ENCODE peak calls at places on chromosomes 12 and 14, in seven cellular contexts. F is MM.1S, X is hepatocyte, J is PC-9, C is HCT116, N is GM23248, V is GM23338. H is an unnamed sample.
A peak's percentile ranks its signal among the peaks of the same experiment; 100 is the strongest.

GRCh38 chr14:68939893-68940613 is 39.0 kb downstream of the ACTN1 start:
- DNase-seq in X (peak; percentile 80), N (peak; percentile 96), V (peak; percentile 44), C (no peak), J (peak; percentile 80), F (no peak), H (peak; percentile 68)

GRCh38 chr12:70246580-70246979 is 3.3 kb downstream of the CNOT2 start:
- DNase-seq in N (peak; percentile 55), X (no peak), C (no peak), V (no peak), J (no peak), F (no peak), H (peak; percentile 8)

GRCh38 chr14:60565211-60565610 is 56.3 kb downstream of the SIX6 start:
- DNase-seq in V (no peak), X (no peak), F (no peak), N (peak; percentile 88), J (no peak), C (no peak), H (peak; percentile 53)

GRCh38 chr14:100875861-100876590 is 27.5 kb downstream of the RTL1 start:
- DNase-seq in N (no peak), J (no peak), X (no peak), C (no peak), V (no peak), F (no peak), H (no peak)

GRCh38 chr14:92846162-92846897 is 52.2 kb downstream of the GOLGA5 start:
- DNase-seq in C (peak; percentile 2), V (no peak), X (peak; percentile 16), N (peak; percentile 85), F (no peak), J (no peak), H (peak; percentile 46)

GRCh38 chr14:74792249-74793039 is 29.3 kb downstream of the YLPM1 start:
- DNase-seq in J (no peak), N (peak; percentile 21), F (no peak), V (peak; percentile 72), X (no peak), C (no peak), H (no peak)

GRCh38 chr12:2118481-2119255 is 65.9 kb downstream of the CACNA1C start:
- DNase-seq in X (no peak), C (no peak), V (no peak), N (no peak), F (no peak), J (no peak), H (no peak)

GRCh38 chr12:123037791-123038190 is 57.3 kb downstream of the ARL6IP4 start:
- DNase-seq in N (no peak), V (no peak), X (no peak), J (no peak), C (no peak), F (no peak), H (no peak)

GRCh38 chr12:68158427-68158826 is 1.1 kb downstream of the IFNG start:
- DNase-seq in V (peak; percentile 78), X (no peak), F (peak; percentile 30), N (peak; percentile 29), J (no peak), C (peak; percentile 40), H (peak; percentile 65)

GRCh38 chr14:68965261-68965761 is 13.8 kb downstream of the ACTN1 start:
- DNase-seq in F (no peak), N (no peak), V (no peak), C (no peak), X (no peak), J (peak; percentile 50), H (peak; percentile 56)

GRCh38 chr12:52423661-52424503 is 10.3 kb downstream of the KRT75 start:
- DNase-seq in C (no peak), F (no peak), J (peak; percentile 55), X (no peak), N (no peak), V (no peak), H (peak; percentile 52)

GRCh38 chr12:52126605-52127578 is 47.4 kb downstream of the SMIM41 start:
- DNase-seq in X (no peak), J (no peak), V (no peak), N (no peak), C (no peak), F (no peak), H (peak; percentile 32)

GRCh38 chr12:78261901-78262300 is 431.2 kb downstream of the NAV3 start:
- DNase-seq in V (no peak), C (no peak), J (no peak), F (no peak), X (no peak), N (no peak), H (no peak)

GRCh38 chr14:24339284-24340151 is at the start of gene RIPK3:
- DNase-seq in N (peak; percentile 42), J (no peak), V (peak; percentile 72), F (peak; percentile 52), C (no peak), X (peak; percentile 70), H (no peak)

GRCh38 chr14:24343795-24344660 is 4.2 kb upstream of the RIPK3 start:
- DNase-seq in C (no peak), F (no peak), V (no peak), J (no peak), X (peak; percentile 78), N (peak; percentile 39), H (no peak)

GRCh38 chr14:24340606-24341005 is 815 bp upstream of the RIPK3 start:
- DNase-seq in N (no peak), X (no peak), F (no peak), J (no peak), V (no peak), C (no peak), H (no peak)

GRCh38 chr14:24338843-24339242 is 948 bp downstream of the RIPK3 start:
- DNase-seq in F (no peak), C (no peak), V (no peak), X (no peak), N (no peak), J (no peak), H (no peak)

GRCh38 chr14:24342889-24343288 is 3.1 kb upstream of the RIPK3 start:
- DNase-seq in J (no peak), V (no peak), X (no peak), F (no peak), N (no peak), C (no peak), H (no peak)
- H3K9me2 ChIP-seq in J (no peaks in the 10 kb centered on the region), V (no peaks in the 10 kb centered on the region), X (no peaks in the 10 kb centered on the region), F (no peaks in the 10 kb centered on the region), N (no peaks in the 10 kb centered on the region), C (no peaks in the 10 kb centered on the region), H (no peaks in the 10 kb centered on the region)

DNA sequence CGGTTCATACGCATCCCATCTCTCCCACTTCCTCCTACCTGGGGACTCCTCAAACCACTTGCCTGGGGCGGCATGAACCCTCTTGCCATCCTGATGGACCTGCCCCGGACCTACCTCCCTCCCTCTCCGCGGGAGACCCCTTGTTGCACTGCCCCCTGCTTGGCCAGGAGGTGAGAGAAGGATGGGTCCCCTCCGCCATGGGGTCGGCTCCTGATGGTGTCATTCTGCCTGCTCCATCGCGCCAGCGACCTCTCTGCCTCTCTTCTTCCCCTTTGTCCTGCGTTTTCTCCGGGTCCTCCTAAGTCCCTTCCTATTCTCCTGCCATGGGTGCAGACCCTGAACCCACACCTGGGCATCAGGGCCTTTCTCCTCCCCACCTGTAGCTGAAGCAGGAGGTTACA is 3.6 kb downstream of the WNT1 start:
- DNase-seq in F (no peak), C (no peak), X (no peak), N (no peak), J (no peak), V (no peak), H (no peak)
- TF ChIP-seq EZH2 in F (peak; percentile 36), C (no peak), X (no peak), N (no peak), J (no peak), V (peak; percentile 96), H (no peak)

GRCh38 chr14:51610766-51611165 is 40.9 kb upstream of the FRMD6 start:
- DNase-seq in X (no peak), C (no peak), F (no peak), V (no peak), N (no peak), J (no peak), H (no peak)
- H3K9me2 ChIP-seq in X (no peaks in the 10 kb centered on the region), C (no peaks in the 10 kb centered on the region), F (no peaks in the 10 kb centered on the region), V (peaks cover 4% of the 10 kb centered on the region), N (no peaks in the 10 kb centered on the region), J (no peaks in the 10 kb centered on the region), H (no peaks in the 10 kb centered on the region)

DNA sequence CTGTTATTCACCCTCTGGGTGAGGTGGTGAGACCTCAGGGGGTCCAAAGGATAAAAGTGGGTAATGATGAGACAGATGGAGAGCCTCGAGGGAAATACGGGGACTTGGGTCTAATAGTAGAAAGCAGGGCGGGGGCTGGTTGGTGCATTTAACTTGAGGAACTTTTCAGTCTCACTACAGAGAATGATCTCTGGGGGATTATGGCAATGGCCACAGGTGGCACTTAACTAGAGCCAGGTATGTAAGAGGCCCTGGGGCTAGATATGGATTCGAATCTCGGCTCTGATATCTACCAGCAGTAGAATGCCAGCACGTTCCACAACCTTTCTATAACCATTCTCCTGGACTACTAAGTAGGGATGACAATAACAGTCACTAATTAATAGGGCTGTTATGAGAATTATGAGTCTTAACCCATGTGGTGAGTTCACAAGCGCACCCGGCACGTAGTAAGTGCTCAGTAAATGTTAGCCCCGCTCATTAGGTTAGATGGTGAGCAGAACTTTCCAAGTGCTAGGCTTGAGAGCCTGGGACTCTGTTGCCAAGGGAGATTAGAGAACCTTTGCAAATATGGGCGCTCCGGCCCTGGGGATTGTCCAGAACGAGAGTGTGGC is 893 bp upstream of the PLXNC1 start:
- DNase-seq in N (no peak), J (no peak), F (peak; percentile 47), X (no peak), C (no peak), V (no peak), H (no peak)
- TF ChIP-seq EZH2 in N (no peak), J (no peak), F (no peak), X (no peak), C (no peak), V (no peak), H (no peak)

DNA sequence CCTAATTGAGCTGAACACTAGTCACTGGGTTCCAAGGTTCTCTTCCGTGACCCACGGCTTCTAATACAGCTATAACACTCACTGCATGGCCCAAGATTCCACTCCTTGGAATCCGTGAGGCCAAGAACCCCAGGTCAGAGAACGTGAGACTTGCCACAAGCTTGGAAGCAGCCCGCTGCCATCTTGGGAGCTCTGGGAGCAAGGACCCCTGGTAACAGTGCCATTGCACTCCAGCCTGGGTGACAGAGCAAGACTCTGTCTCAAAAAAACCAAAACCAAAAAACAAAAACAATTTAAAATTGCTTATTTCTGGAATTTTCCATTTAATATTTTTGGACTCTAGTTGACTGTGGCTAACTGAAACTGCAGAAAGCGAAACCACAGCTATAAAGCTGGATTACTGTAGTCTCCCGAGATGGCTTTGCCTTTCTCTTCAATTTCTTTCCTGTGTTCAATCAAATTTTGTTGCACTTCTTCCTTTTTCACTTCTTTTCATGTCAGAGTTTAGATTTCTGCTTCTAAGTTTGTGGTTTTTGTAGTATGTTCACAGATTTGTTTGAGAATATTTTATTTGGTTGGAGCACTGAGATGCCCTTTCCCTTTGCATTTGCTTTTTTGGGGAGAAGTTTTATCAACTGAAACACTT is 44.7 kb downstream of the DDHD1 start:
- DNase-seq in F (no peak), X (no peak), V (no peak), C (no peak), N (peak; percentile 46), J (no peak), H (no peak)
- H3K9me2 ChIP-seq in F (no peaks in the 10 kb centered on the region), X (no peaks in the 10 kb centered on the region), V (no peaks in the 10 kb centered on the region), C (no peaks in the 10 kb centered on the region), N (no peaks in the 10 kb centered on the region), J (no peaks in the 10 kb centered on the region), H (no peaks in the 10 kb centered on the region)

H was measured in PC-3.